ENCODE peak calls at places on chromosomes 2 and 18, in seven cellular contexts. R is H9; G is CD4-positive, CD25-positive, alpha-beta regulatory T cell; F is SK-N-SH; K is GM23248; L is colonic mucosa; A is left lung. H is an unnamed sample.

GRCh38 chr2:201260302-201260800 is at the start of gene CASP8:
- DNase-seq in R (no peak), G (peak), F (no peak), K (peak), L (no peak), A (no peak), H (no peak)

GRCh38 chr2:168426861-168427260 is 29.2 kb upstream of the CERS6 start:
- DNase-seq in R (no peak), G (no peak), F (no peak), K (no peak), L (no peak), A (no peak), H (no peak)

GRCh38 chr2:161796192-161796591 is 172.0 kb downstream of the SLC4A10 start:
- DNase-seq in R (no peak), G (no peak), F (no peak), K (peak), L (no peak), A (no peak), H (no peak)

GRCh38 chr2:158410132-158410531 is 46.4 kb downstream of the CCDC148 start:
- DNase-seq in R (no peak), G (no peak), F (no peak), K (no peak), L (no peak), A (no peak), H (no peak)

GRCh38 chr2:240920783-240921231 is 14.7 kb downstream of the CROCC2 start:
- DNase-seq in R (no peak), G (no peak), F (peak), K (peak), L (peak), A (peak), H (no peak)

GRCh38 chr2:178280261-178280852 is 86.0 kb downstream of the OSBPL6 start:
- DNase-seq in R (no peak), G (no peak), F (peak), K (peak), L (peak), A (no peak), H (no peak)

GRCh38 chr2:132627542-132627941 is 42.5 kb downstream of the LYPD1 start:
- DNase-seq in R (no peak), G (no peak), F (no peak), K (peak), L (no peak), A (no peak), H (no peak)

GRCh38 chr18:9653390-9653789 is 39.0 kb upstream of the PPP4R1 start:
- DNase-seq in R (no peak), G (no peak), F (peak), K (peak), L (no peak), A (no peak), H (peak)

GRCh38 chr2:18932864-18933263 is 343.5 kb upstream of the NT5C1B start:
- DNase-seq in R (no peak), G (no peak), F (no peak), K (peak), L (no peak), A (no peak), H (no peak)

GRCh38 chr2:18209934-18210639 is 331.6 kb downstream of the KCNS3 start:
- DNase-seq in R (no peak), G (no peak), F (no peak), K (peak), L (no peak), A (no peak), H (no peak)

GRCh38 chr2:104758199-104758620 is 95.7 kb upstream of the POU3F3 start:
- DNase-seq in R (peak), G (no peak), F (no peak), K (peak), L (no peak), A (no peak), H (no peak)

GRCh38 chr2:122535960-122536517 is 780.6 kb downstream of the TSN start:
- DNase-seq in R (no peak), G (no peak), F (no peak), K (no peak), L (no peak), A (no peak), H (no peak)

GRCh38 chr2:219252900-219253752 is at the start of gene TUBA4B:
- DNase-seq in R (peak), G (peak), F (peak), K (peak), L (peak), A (peak), H (no peak)

GRCh38 chr2:162091325-162092007 is 17.5 kb upstream of the DPP4 start:
- DNase-seq in R (peak), G (no peak), F (no peak), K (peak), L (peak), A (no peak), H (no peak)

GRCh38 chr2:37826611-37827010 is 98.5 kb upstream of the RMDN2 start:
- DNase-seq in R (no peak), G (no peak), F (no peak), K (no peak), L (no peak), A (no peak), H (no peak)

GRCh38 chr2:143128681-143129580 is at the start of gene ARHGAP15:
- DNase-seq in R (no peak), G (peak), F (no peak), K (no peak), L (peak), A (peak), H (no peak)

GRCh38 chr2:187118331-187119099 is 269.5 kb upstream of the ZSWIM2 start:
- DNase-seq in R (no peak), G (no peak), F (no peak), K (no peak), L (no peak), A (no peak), H (no peak)

GRCh38 chr2:60335533-60336237 is 217.8 kb downstream of the BCL11A start:
- DNase-seq in R (no peak), G (no peak), F (no peak), K (no peak), L (no peak), A (no peak), H (no peak)

GRCh38 chr2:188629890-188630483 is 338.3 kb downstream of the GULP1 start:
- DNase-seq in R (no peak), G (no peak), F (no peak), K (peak), L (no peak), A (no peak), H (no peak)

GRCh38 chr18:3716116-3716660 is 266.2 kb downstream of the TGIF1 start:
- DNase-seq in R (no peak), G (no peak), F (no peak), K (no peak), L (no peak), A (no peak), H (no peak)

GRCh38 chr2:227973241-227973640 is 101.8 kb downstream of the DAW1 start:
- DNase-seq in R (no peak), G (no peak), F (no peak), K (no peak), L (no peak), A (no peak), H (no peak)

GRCh38 chr18:58095251-58095650 is 51.2 kb downstream of the NEDD4L start:
- DNase-seq in R (no peak), G (no peak), F (no peak), K (no peak), L (no peak), A (no peak), H (no peak)

GRCh38 chr2:141589314-141589713 is 541.5 kb downstream of the LRP1B start:
- DNase-seq in R (no peak), G (no peak), F (no peak), K (no peak), L (no peak), A (no peak), H (no peak)

GRCh38 chr2:63050916-63051794 is 525 bp downstream of the OTX1 start:
- DNase-seq in R (peak), G (no peak), F (peak), K (peak), L (no peak), A (no peak), H (no peak)

GRCh38 chr2:85702172-85702571 is 8.0 kb downstream of the GNLY start:
- DNase-seq in R (no peak), G (no peak), F (no peak), K (peak), L (no peak), A (no peak), H (no peak)

GRCh38 chr2:144694456-144694855 is 174.5 kb upstream of the ZEB2 start:
- DNase-seq in R (no peak), G (no peak), F (no peak), K (no peak), L (no peak), A (no peak), H (no peak)

GRCh38 chr18:32612651-32613050 is 142.0 kb upstream of the GAREM1 start:
- DNase-seq in R (no peak), G (no peak), F (no peak), K (no peak), L (no peak), A (no peak), H (no peak)

GRCh38 chr18:23723121-23723520 is 33.9 kb downstream of the LAMA3 start:
- DNase-seq in R (no peak), G (no peak), F (no peak), K (peak), L (no peak), A (no peak), H (no peak)

GRCh38 chr2:143742631-143743030 is 613.4 kb downstream of the ARHGAP15 start:
- DNase-seq in R (no peak), G (no peak), F (peak), K (peak), L (no peak), A (no peak), H (no peak)

GRCh38 chr2:36352024-36352398 is 3.6 kb upstream of the CRIM1 start:
- DNase-seq in R (peak), G (no peak), F (peak), K (peak), L (no peak), A (no peak), H (no peak)

GRCh38 chr18:32252461-32252860 is 62.6 kb downstream of the MEP1B start:
- DNase-seq in R (no peak), G (no peak), F (no peak), K (no peak), L (no peak), A (no peak), H (no peak)

GRCh38 chr2:209334188-209335017 is 89.4 kb upstream of the MAP2 start:
- DNase-seq in R (peak), G (no peak), F (peak), K (peak), L (peak), A (no peak), H (peak)

GRCh38 chr2:71930073-71930681 is 217.5 kb downstream of the CYP26B1 start:
- DNase-seq in R (peak), G (no peak), F (peak), K (peak), L (peak), A (peak), H (no peak)

GRCh38 chr2:132668189-132668833 is 1.7 kb downstream of the LYPD1 start:
- DNase-seq in R (peak), G (no peak), F (peak), K (no peak), L (no peak), A (peak), H (peak)

GRCh38 chr2:106581755-106582430 is 94.7 kb downstream of the CD8B2 start:
- DNase-seq in R (peak), G (peak), F (peak), K (peak), L (peak), A (peak), H (no peak)

GRCh38 chr2:138601438-138602165 is 100.0 kb downstream of the SPOPL start:
- DNase-seq in R (no peak), G (no peak), F (no peak), K (no peak), L (no peak), A (no peak), H (no peak)

DNA sequence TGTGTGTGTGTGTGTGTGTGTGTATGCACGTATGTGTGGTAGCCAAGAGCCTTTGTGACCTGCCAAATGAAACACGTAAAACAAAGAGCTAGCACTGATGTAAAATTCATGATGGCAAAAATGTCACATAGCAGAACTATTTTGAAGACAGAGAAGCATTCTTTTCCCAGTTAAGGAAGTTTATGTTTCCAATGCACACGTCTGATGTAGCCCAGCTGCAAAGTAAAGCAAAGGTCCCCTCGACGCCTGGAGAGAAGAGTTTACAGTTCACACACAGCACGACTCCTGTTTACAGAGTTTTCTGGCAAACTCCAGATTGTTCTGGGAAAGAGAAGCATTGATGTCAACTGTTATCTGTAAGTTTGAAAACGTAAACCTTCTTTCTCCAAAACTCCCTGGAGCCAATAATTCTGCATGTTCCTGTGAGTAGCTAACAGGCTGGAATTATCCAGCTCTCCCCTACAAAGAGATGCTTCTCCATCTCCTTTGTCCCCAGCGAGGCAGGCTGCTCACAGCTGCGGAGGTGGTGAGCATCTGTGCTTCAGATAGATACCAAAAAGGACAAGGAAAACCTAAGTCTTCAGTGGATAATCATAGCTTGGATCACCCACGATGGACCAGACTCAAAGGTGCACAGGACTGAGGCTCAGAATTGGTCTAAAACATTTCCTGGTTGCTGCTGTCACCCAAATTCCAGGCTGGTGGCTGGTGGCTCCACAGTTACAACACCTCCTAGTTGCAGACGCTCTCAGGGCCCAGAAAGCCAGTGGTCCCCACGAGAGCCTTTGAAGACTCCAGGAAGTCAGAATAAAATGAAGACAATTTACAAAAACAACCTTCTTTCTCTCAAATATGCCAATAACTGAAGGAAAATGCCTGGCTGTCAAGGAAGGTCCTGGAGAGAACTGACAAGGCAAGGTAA is 87.5 kb downstream of the COL6A3 start:
- DNase-seq in R (no peak), G (no peak), F (no peak), K (no peak), L (no peak), A (no peak), H (no peak)
- H3K27ac ChIP-seq in R (no peak), G (no peak), F (no peak), K (peak), L (peak), A (peak), H (no peak)

GRCh38 chr18:13572148-13572547 is 154.2 kb downstream of the FAM210A start:
- DNase-seq in R (no peak), G (no peak), F (no peak), K (no peak), L (no peak), A (no peak), H (no peak)

GRCh38 chr18:13570856-13571495 is 155.4 kb downstream of the FAM210A start:
- DNase-seq in R (no peak), G (no peak), F (no peak), K (peak), L (no peak), A (no peak), H (no peak)

GRCh38 chr18:13568443-13569392 is 157.6 kb downstream of the FAM210A start:
- DNase-seq in R (no peak), G (no peak), F (no peak), K (no peak), L (no peak), A (no peak), H (no peak)

GRCh38 chr18:13572721-13573120 is 153.6 kb downstream of the FAM210A start:
- DNase-seq in R (no peak), G (no peak), F (no peak), K (no peak), L (no peak), A (no peak), H (no peak)

DNA sequence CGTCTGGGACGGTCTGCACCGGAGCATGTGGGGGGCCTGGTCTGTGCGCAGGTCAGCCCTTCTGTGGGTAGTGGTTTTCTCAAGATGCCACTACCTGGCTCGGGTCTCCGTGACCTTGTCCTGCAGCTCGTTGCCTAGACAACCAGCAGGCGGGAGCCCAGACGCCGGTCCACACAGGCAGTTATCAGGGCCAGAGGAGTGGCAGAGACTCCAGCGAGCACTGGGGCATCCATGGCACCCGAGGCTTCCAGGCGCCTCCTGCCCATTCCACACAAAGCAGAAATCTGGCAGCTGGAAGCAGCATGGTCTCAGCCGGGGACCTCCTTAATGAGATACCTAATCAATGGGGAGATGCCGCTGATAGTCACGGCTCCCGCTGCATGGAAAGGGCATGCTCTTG is 156.1 kb downstream of the FAM210A start:
- DNase-seq in R (no peak), G (no peak), F (peak), K (no peak), L (no peak), A (no peak), H (no peak)
- H3K27ac ChIP-seq in R (no peak), G (no peak), F (no peak), K (no peak), L (no peak), A (no peak), H (peak)

DNA sequence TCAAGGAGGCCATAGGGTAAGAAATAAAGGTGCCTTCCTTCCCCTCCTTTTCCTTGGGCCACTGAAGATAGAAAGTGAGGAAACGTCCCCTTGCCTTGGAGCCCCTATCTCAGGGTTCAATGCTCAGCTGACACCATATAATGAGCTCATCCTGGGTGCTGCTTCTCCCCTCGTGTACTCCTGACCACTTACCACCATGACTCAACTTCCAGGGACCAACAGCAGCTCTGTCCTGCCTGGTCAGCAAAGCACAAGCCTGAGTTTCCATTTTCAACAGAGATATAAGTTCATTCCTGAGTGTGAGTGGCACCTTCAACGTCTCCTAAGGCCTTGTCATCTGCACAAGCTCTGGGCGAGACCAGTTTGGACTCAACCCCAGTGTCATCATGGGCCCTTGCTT is 151.2 kb downstream of the CAPN13 start:
- DNase-seq in R (no peak), G (no peak), F (no peak), K (peak), L (no peak), A (no peak), H (no peak)
- H3K27ac ChIP-seq in R (no peak), G (no peak), F (no peak), K (no peak), L (no peak), A (no peak), H (no peak)

GRCh38 chr2:237324446-237325236 is 89.3 kb downstream of the COL6A3 start:
- DNase-seq in R (no peak), G (no peak), F (no peak), K (no peak), L (no peak), A (no peak), H (no peak)

GRCh38 chr2:237336131-237336530 is 77.8 kb downstream of the COL6A3 start:
- DNase-seq in R (no peak), G (no peak), F (no peak), K (no peak), L (no peak), A (no peak), H (no peak)

GRCh38 chr2:237333748-237334147 is 80.2 kb downstream of the COL6A3 start:
- DNase-seq in R (no peak), G (no peak), F (no peak), K (no peak), L (no peak), A (no peak), H (no peak)

GRCh38 chr2:237327191-237327590 is 86.8 kb downstream of the COL6A3 start:
- DNase-seq in R (no peak), G (no peak), F (no peak), K (no peak), L (no peak), A (no peak), H (no peak)

DNA sequence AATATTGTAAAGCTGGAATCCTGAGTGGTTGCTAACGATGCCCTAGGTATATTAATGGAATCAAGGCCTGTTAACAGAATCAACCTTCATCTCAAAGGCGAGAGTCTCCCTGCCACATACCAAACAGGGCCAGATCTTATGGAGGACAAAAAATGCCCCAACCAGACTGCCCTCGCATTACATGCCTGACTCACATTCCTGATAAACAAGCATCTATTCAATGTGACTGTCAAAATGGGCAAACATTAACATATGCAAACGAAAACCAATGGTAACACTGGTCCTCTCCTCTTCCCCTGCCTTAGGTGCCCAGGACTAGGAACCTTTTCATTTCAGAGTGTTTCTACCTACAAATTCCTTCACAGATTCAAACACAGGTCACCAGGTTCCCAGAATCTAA is 83.4 kb downstream of the COL6A3 start:
- DNase-seq in R (no peak), G (no peak), F (no peak), K (no peak), L (no peak), A (no peak), H (no peak)
- H3K27ac ChIP-seq in R (no peak), G (no peak), F (no peak), K (peak), L (no peak), A (peak), H (no peak)